ENCODE peak calls at places on chromosomes 1 and 21, in four cellular contexts. R is sigmoid colon, Y is PC-3, M is gastrocnemius medialis. T is an unnamed sample.

GRCh38 chr1:208043690-208044089 is 132.8 kb upstream of the CD34 start:
- DNase-seq in R (peak), Y (no peak), M (peak), T (no peak)

GRCh38 chr1:234581063-234581714 is 28.8 kb downstream of the IRF2BP2 start:
- DNase-seq in R (no peak), Y (no peak), M (no peak), T (no peak)

GRCh38 chr1:118147542-118147941 is 37.5 kb downstream of the SPAG17 start:
- DNase-seq in R (no peak), Y (peak), M (no peak), T (no peak)

GRCh38 chr1:28144203-28145135 is 32.0 kb downstream of the PTAFR start:
- DNase-seq in R (no peak), Y (peak), M (no peak), T (no peak)

GRCh38 chr1:203564024-203564423 is 62.6 kb upstream of the ATP2B4 start:
- DNase-seq in R (no peak), Y (no peak), M (no peak), T (no peak)

GRCh38 chr1:207277241-207277640 is 44.2 kb upstream of the CD55 start:
- DNase-seq in R (no peak), Y (no peak), M (no peak), T (no peak)

GRCh38 chr21:17848228-17848627 is 29.1 kb upstream of the C21orf91 start:
- DNase-seq in R (peak), Y (peak), M (peak), T (no peak)

GRCh38 chr1:154572433-154573167 is 5.0 kb downstream of the CHRNB2 start:
- DNase-seq in R (peak), Y (no peak), M (no peak), T (no peak)

GRCh38 chr1:192546596-192547199 is 28.9 kb upstream of the RGS1 start:
- DNase-seq in R (no peak), Y (no peak), M (no peak), T (no peak)

GRCh38 chr1:115429242-115429641 is 91.2 kb upstream of the NGF start:
- DNase-seq in R (no peak), Y (peak), M (no peak), T (no peak)

GRCh38 chr1:3275471-3276340 is 178.8 kb upstream of the ARHGEF16 start:
- DNase-seq in R (no peak), Y (no peak), M (no peak), T (no peak)

GRCh38 chr1:204731509-204731908 is 46.0 kb upstream of the LRRN2 start:
- DNase-seq in R (no peak), Y (no peak), M (no peak), T (no peak)

GRCh38 chr1:168392958-168393357 is 112.3 kb downstream of the TBX19 start:
- DNase-seq in R (no peak), Y (peak), M (no peak), T (no peak)

GRCh38 chr1:232891656-232892317 is 58.6 kb upstream of the NTPCR start:
- DNase-seq in R (no peak), Y (no peak), M (no peak), T (no peak)

GRCh38 chr1:51313961-51314777 is 16.2 kb downstream of the TTC39A start:
- DNase-seq in R (no peak), Y (peak), M (no peak), T (no peak)

GRCh38 chr1:118907466-118907865 is 80.7 kb downstream of the TBX15 start:
- DNase-seq in R (no peak), Y (no peak), M (no peak), T (no peak)

GRCh38 chr1:22053018-22053860 is 730 bp downstream of the CDC42 start:
- DNase-seq in R (peak), Y (peak), M (peak), T (peak)

GRCh38 chr21:36261459-36261858 is 58.5 kb upstream of the MORC3 start:
- DNase-seq in R (no peak), Y (no peak), M (no peak), T (no peak)

GRCh38 chr21:31566061-31566460 is 93.4 kb upstream of the SOD1 start:
- DNase-seq in R (no peak), Y (peak), M (no peak), T (no peak)

GRCh38 chr1:185795181-185795580 is 61.0 kb downstream of the HMCN1 start:
- DNase-seq in R (no peak), Y (no peak), M (no peak), T (no peak)

GRCh38 chr1:32988665-32989064 is 24.1 kb upstream of the RNF19B start:
- DNase-seq in R (peak), Y (peak), M (peak), T (peak)

GRCh38 chr1:71587961-71588360 is 507.1 kb upstream of the ZRANB2 start:
- DNase-seq in R (no peak), Y (peak), M (no peak), T (no peak)

GRCh38 chr1:94925561-94926364 is 1.1 kb downstream of the CNN3 start:
- DNase-seq in R (peak), Y (peak), M (peak), T (peak)

GRCh38 chr21:15247613-15248012 is 182.8 kb upstream of the NRIP1 start:
- DNase-seq in R (no peak), Y (peak), M (no peak), T (no peak)
- H3K27ac ChIP-seq in R (no peak), Y (no peak), M (no peak), T (no peak)

GRCh38 chr1:230939806-230940489 is 38.7 kb downstream of the TTC13 start:
- DNase-seq in R (no peak), Y (no peak), M (no peak), T (no peak)
- H3K27ac ChIP-seq in R (no peak), Y (no peak), M (no peak), T (no peak)

DNA sequence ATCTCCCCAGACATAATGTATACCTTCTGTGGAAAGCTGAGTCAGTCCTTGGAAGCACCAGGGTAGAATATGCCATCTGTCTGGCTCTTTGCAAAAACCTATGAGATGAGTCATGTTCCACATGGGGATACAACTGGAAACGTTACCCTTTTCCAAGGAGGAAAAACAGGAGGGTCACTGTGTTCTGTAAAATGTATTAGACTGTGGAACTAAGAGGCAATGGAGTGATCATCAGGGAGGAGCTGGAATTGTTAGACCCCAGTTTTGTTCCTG is 16.1 kb upstream of the PSMD4 start:
- DNase-seq in R (no peak), Y (peak), M (peak), T (no peak)
- H3K27ac ChIP-seq in R (no peak), Y (no peak), M (peak), T (peak)

DNA sequence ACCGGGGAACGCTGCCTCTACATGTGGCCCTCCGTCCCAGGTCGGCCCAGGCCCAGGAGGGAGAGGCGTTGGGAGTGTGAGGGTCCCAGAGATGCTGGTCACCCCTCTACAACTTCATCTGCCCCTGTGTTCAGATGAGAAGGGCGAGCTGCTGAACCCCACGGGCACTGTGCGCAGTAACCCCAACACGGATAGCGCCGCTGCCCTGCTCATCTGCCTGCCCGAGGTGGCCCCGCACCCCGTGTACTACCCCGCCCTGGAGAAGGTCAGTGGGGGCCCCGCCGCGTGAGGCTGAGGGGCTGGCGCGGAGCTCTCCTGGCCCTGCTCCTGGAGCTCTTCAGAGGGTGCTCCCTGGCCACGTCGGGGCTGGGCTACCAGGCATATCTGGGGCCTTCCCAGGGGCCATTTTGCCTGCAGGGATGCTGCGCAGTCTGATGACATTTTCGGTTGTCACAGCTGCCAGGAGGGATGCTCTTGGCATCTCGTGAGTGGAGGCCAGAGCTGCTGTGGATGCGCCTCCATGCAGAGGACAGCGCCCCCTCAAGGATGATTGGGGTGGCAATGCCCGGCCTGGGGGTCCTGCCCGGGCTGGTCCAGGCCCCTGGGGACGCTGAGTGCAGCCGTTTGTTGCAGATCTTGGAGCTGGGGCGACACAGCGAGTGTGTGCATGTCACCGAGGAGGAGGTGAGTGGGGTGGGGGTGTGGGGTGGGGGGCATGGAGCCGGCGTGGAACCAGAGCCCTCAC is 68.6 kb downstream of the PIK3CD start:
- DNase-seq in R (no peak), Y (no peak), M (no peak), T (no peak)
- H3K27ac ChIP-seq in R (no peak), Y (peak), M (no peak), T (no peak)

GRCh38 chr1:14825396-14825795 is 226.9 kb downstream of the KAZN start:
- DNase-seq in R (no peak), Y (no peak), M (no peak), T (no peak)

GRCh38 chr1:14828665-14829064 is 230.2 kb downstream of the KAZN start:
- DNase-seq in R (no peak), Y (no peak), M (no peak), T (no peak)

GRCh38 chr1:14827870-14828269 is 229.4 kb downstream of the KAZN start:
- DNase-seq in R (no peak), Y (no peak), M (no peak), T (no peak)

GRCh38 chr1:14826172-14826636 is 227.7 kb downstream of the KAZN start:
- DNase-seq in R (peak), Y (peak), M (no peak), T (no peak)

GRCh38 chr1:14826731-14827326 is 228.3 kb downstream of the KAZN start:
- DNase-seq in R (no peak), Y (no peak), M (no peak), T (no peak)
- H3K27ac ChIP-seq in R (no peak), Y (no peak), M (no peak), T (no peak)

GRCh38 chr1:113003751-113004690 is 48.0 kb upstream of the SLC16A1 start:
- DNase-seq in R (no peak), Y (no peak), M (no peak), T (no peak)
- H3K27ac ChIP-seq in R (no peak), Y (no peak), M (peak), T (peak)

GRCh38 chr1:155983191-155984023 is 5.1 kb upstream of the ARHGEF2 start:
- DNase-seq in R (peak), Y (peak), M (peak), T (peak)

GRCh38 chr1:155981266-155982088 is 3.1 kb upstream of the ARHGEF2 start:
- DNase-seq in R (peak), Y (no peak), M (no peak), T (peak)

GRCh38 chr1:155979525-155980343 is 1.4 kb upstream of the ARHGEF2 start:
- DNase-seq in R (no peak), Y (no peak), M (peak), T (no peak)

GRCh38 chr1:155982106-155982505 is 3.8 kb upstream of the ARHGEF2 start:
- DNase-seq in R (no peak), Y (no peak), M (no peak), T (no peak)

GRCh38 chr1:155984341-155984740 is 6.0 kb upstream of the ARHGEF2 start:
- DNase-seq in R (no peak), Y (no peak), M (no peak), T (no peak)
- H3K27ac ChIP-seq in R (peak), Y (no peak), M (peak), T (peak)

GRCh38 chr1:92923664-92924063 is 37.6 kb downstream of the DIPK1A start:
- DNase-seq in R (no peak), Y (no peak), M (no peak), T (no peak)
- H3K27ac ChIP-seq in R (no peak), Y (no peak), M (peak), T (peak)

DNA sequence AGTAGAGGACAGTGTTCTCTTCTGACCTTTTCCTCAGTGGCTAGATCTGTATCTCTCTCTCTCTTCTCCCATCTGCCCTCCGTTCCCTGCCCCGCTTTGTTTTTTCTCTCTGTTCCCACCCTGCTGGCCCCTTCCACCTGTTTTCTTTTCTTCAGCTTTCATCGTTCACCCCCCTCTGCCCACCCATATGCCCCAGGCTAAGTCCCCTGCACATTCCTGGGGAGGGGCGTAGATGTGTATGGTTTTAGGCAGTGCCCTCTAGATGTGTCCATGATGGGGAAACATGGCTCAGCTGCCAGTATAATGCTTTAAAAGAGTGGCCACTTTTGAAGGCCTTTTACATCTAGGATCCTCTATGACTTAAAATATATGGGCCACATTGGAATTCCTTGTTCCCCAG is 13.6 kb downstream of the S100A11 start:
- DNase-seq in R (no peak), Y (no peak), M (no peak), T (no peak)
- H3K27ac ChIP-seq in R (no peak), Y (peak), M (no peak), T (no peak)

GRCh38 chr1:236161230-236161629 is 18.9 kb downstream of the GPR137B start:
- DNase-seq in R (no peak), Y (no peak), M (no peak), T (no peak)

GRCh38 chr1:236156512-236157208 is 14.3 kb downstream of the GPR137B start:
- DNase-seq in R (no peak), Y (no peak), M (peak), T (no peak)

GRCh38 chr1:236158719-236159118 is 16.4 kb downstream of the GPR137B start:
- DNase-seq in R (no peak), Y (no peak), M (no peak), T (no peak)

GRCh38 chr1:236160540-236161127 is 18.3 kb downstream of the GPR137B start:
- DNase-seq in R (peak), Y (no peak), M (no peak), T (no peak)

GRCh38 chr1:236159704-236160539 is 17.6 kb downstream of the GPR137B start:
- DNase-seq in R (peak), Y (no peak), M (no peak), T (no peak)
- H3K27ac ChIP-seq in R (no peak), Y (no peak), M (no peak), T (no peak)